ENCODE peak calls at places on chromosomes 2 and 18, in eight cellular contexts. One of them, this sample, is unnamed.

GRCh38 chr2:29129586-29130281 is 14.5 kb downstream of the CLIP4 start:
- DNase-seq in sigmoid colon: no peak
- DNase-seq in skeletal muscle cell: no peak
- DNase-seq in left ventricle myocardium inferior: no peak
- DNase-seq in A673: no peak
- DNase-seq in EL: peak
- DNase-seq in NCI-H2081: no peak
- DNase-seq in lung: no peak
- DNase-seq in this sample: no peak

GRCh38 chr2:99708231-99708630 is 218.4 kb upstream of the REV1 start:
- DNase-seq in sigmoid colon: no peak
- DNase-seq in skeletal muscle cell: no peak
- DNase-seq in left ventricle myocardium inferior: peak
- DNase-seq in A673: no peak
- DNase-seq in EL: no peak
- DNase-seq in NCI-H2081: no peak
- DNase-seq in lung: no peak
- DNase-seq in this sample: no peak

GRCh38 chr2:72750977-72751639 is 74.7 kb downstream of the EXOC6B start:
- DNase-seq in sigmoid colon: no peak
- DNase-seq in skeletal muscle cell: no peak
- DNase-seq in left ventricle myocardium inferior: no peak
- DNase-seq in A673: no peak
- DNase-seq in EL: no peak
- DNase-seq in NCI-H2081: no peak
- DNase-seq in lung: no peak
- DNase-seq in this sample: no peak

GRCh38 chr18:60044290-60045006 is 144.7 kb downstream of the PMAIP1 start:
- DNase-seq in sigmoid colon: no peak
- DNase-seq in skeletal muscle cell: peak
- DNase-seq in left ventricle myocardium inferior: no peak
- DNase-seq in A673: peak
- DNase-seq in EL: peak
- DNase-seq in NCI-H2081: no peak
- DNase-seq in lung: no peak
- DNase-seq in this sample: no peak

GRCh38 chr18:43192408-43192807 is 76.9 kb upstream of the RIT2 start:
- DNase-seq in sigmoid colon: no peak
- DNase-seq in skeletal muscle cell: peak
- DNase-seq in left ventricle myocardium inferior: no peak
- DNase-seq in A673: no peak
- DNase-seq in EL: no peak
- DNase-seq in NCI-H2081: no peak
- DNase-seq in lung: no peak
- DNase-seq in this sample: no peak

GRCh38 chr2:30912056-30912455 is 104.8 kb upstream of the CAPN13 start:
- DNase-seq in sigmoid colon: no peak
- DNase-seq in skeletal muscle cell: no peak
- DNase-seq in left ventricle myocardium inferior: no peak
- DNase-seq in A673: no peak
- DNase-seq in EL: no peak
- DNase-seq in NCI-H2081: no peak
- DNase-seq in lung: no peak
- DNase-seq in this sample: no peak

GRCh38 chr2:198441246-198441645 is 636.9 kb downstream of the PLCL1 start:
- DNase-seq in sigmoid colon: no peak
- DNase-seq in skeletal muscle cell: no peak
- DNase-seq in left ventricle myocardium inferior: no peak
- DNase-seq in A673: no peak
- DNase-seq in EL: no peak
- DNase-seq in NCI-H2081: no peak
- DNase-seq in lung: no peak
- DNase-seq in this sample: no peak

GRCh38 chr2:143263045-143263625 is 133.9 kb downstream of the ARHGAP15 start:
- DNase-seq in sigmoid colon: no peak
- DNase-seq in skeletal muscle cell: no peak
- DNase-seq in left ventricle myocardium inferior: no peak
- DNase-seq in A673: peak
- DNase-seq in EL: no peak
- DNase-seq in NCI-H2081: no peak
- DNase-seq in lung: no peak
- DNase-seq in this sample: no peak

GRCh38 chr2:69572640-69573039 is 70.9 kb downstream of the AAK1 start:
- DNase-seq in sigmoid colon: no peak
- DNase-seq in skeletal muscle cell: no peak
- DNase-seq in left ventricle myocardium inferior: no peak
- DNase-seq in A673: no peak
- DNase-seq in EL: peak
- DNase-seq in NCI-H2081: no peak
- DNase-seq in lung: peak
- DNase-seq in this sample: no peak

GRCh38 chr2:9060819-9061218 is 57.3 kb upstream of the MBOAT2 start:
- DNase-seq in sigmoid colon: no peak
- DNase-seq in skeletal muscle cell: no peak
- DNase-seq in left ventricle myocardium inferior: no peak
- DNase-seq in A673: no peak
- DNase-seq in EL: no peak
- DNase-seq in NCI-H2081: no peak
- DNase-seq in lung: no peak
- DNase-seq in this sample: no peak

GRCh38 chr2:203690110-203691047 is 16.1 kb upstream of the CD28 start:
- DNase-seq in sigmoid colon: no peak
- DNase-seq in skeletal muscle cell: no peak
- DNase-seq in left ventricle myocardium inferior: no peak
- DNase-seq in A673: no peak
- DNase-seq in EL: no peak
- DNase-seq in NCI-H2081: no peak
- DNase-seq in lung: no peak
- DNase-seq in this sample: no peak

GRCh38 chr2:232860593-232861241 is 9.3 kb upstream of the SNORC start:
- DNase-seq in sigmoid colon: no peak
- DNase-seq in skeletal muscle cell: no peak
- DNase-seq in left ventricle myocardium inferior: no peak
- DNase-seq in A673: no peak
- DNase-seq in EL: no peak
- DNase-seq in NCI-H2081: no peak
- DNase-seq in lung: no peak
- DNase-seq in this sample: no peak

GRCh38 chr18:71808576-71808975 is 735.6 kb downstream of the CBLN2 start:
- DNase-seq in sigmoid colon: no peak
- DNase-seq in skeletal muscle cell: no peak
- DNase-seq in left ventricle myocardium inferior: no peak
- DNase-seq in A673: no peak
- DNase-seq in EL: no peak
- DNase-seq in NCI-H2081: no peak
- DNase-seq in lung: no peak
- DNase-seq in this sample: no peak

GRCh38 chr2:41920812-41921211 is 127.0 kb upstream of the PKDCC start:
- DNase-seq in sigmoid colon: no peak
- DNase-seq in skeletal muscle cell: no peak
- DNase-seq in left ventricle myocardium inferior: no peak
- DNase-seq in A673: no peak
- DNase-seq in EL: no peak
- DNase-seq in NCI-H2081: no peak
- DNase-seq in lung: no peak
- DNase-seq in this sample: no peak

GRCh38 chr18:50099725-50100414 is 95.1 kb downstream of the MYO5B start:
- DNase-seq in sigmoid colon: no peak
- DNase-seq in skeletal muscle cell: peak
- DNase-seq in left ventricle myocardium inferior: no peak
- DNase-seq in A673: no peak
- DNase-seq in EL: peak
- DNase-seq in NCI-H2081: no peak
- DNase-seq in lung: no peak
- DNase-seq in this sample: no peak

GRCh38 chr2:166179201-166179600 is 51.4 kb upstream of the SCN1A start:
- DNase-seq in sigmoid colon: no peak
- DNase-seq in skeletal muscle cell: no peak
- DNase-seq in left ventricle myocardium inferior: no peak
- DNase-seq in A673: peak
- DNase-seq in EL: no peak
- DNase-seq in NCI-H2081: no peak
- DNase-seq in lung: no peak
- DNase-seq in this sample: no peak

GRCh38 chr2:72689579-72690170 is 136.2 kb downstream of the EXOC6B start:
- DNase-seq in sigmoid colon: no peak
- DNase-seq in skeletal muscle cell: no peak
- DNase-seq in left ventricle myocardium inferior: no peak
- DNase-seq in A673: no peak
- DNase-seq in EL: no peak
- DNase-seq in NCI-H2081: no peak
- DNase-seq in lung: no peak
- DNase-seq in this sample: no peak

GRCh38 chr2:97712693-97713295 is 582 bp upstream of the ZAP70 start:
- DNase-seq in sigmoid colon: peak
- DNase-seq in skeletal muscle cell: no peak
- DNase-seq in left ventricle myocardium inferior: no peak
- DNase-seq in A673: no peak
- DNase-seq in EL: no peak
- DNase-seq in NCI-H2081: no peak
- DNase-seq in lung: no peak
- DNase-seq in this sample: no peak

GRCh38 chr2:71631411-71631931 is 178.1 kb downstream of the DYSF start:
- DNase-seq in sigmoid colon: no peak
- DNase-seq in skeletal muscle cell: no peak
- DNase-seq in left ventricle myocardium inferior: no peak
- DNase-seq in A673: no peak
- DNase-seq in EL: peak
- DNase-seq in NCI-H2081: no peak
- DNase-seq in lung: no peak
- DNase-seq in this sample: no peak

GRCh38 chr18:23077493-23078256 is 57.6 kb upstream of the CABLES1 start:
- DNase-seq in sigmoid colon: no peak
- DNase-seq in skeletal muscle cell: no peak
- DNase-seq in left ventricle myocardium inferior: no peak
- DNase-seq in A673: peak
- DNase-seq in EL: peak
- DNase-seq in NCI-H2081: no peak
- DNase-seq in lung: no peak
- DNase-seq in this sample: no peak